ENCODE peak calls at places on chromosomes 7 and 10, in seven cellular contexts. M is NT2/D1, U is HCT116, A is K562, I is H1, W is SK-N-SH, Y is HepG2. X is an unnamed sample.

GRCh38 chr10:121900443-121901174 is 27.2 kb downstream of the ATE1 start:
- DNase-seq in M (peak), U (peak), A (peak), I (no peak), W (peak), Y (peak), X (no peak)

GRCh38 chr7:115844857-115845256 is 185.7 kb downstream of the TFEC start:
- DNase-seq in M (no peak), U (no peak), A (no peak), I (no peak), W (no peak), Y (no peak), X (no peak)

GRCh38 chr7:121132940-121133339 is 144.4 kb downstream of the CPED1 start:
- DNase-seq in M (no peak), U (no peak), A (no peak), I (no peak), W (peak), Y (no peak), X (no peak)

GRCh38 chr10:123375097-123375496 is 220.9 kb downstream of the BUB3 start:
- DNase-seq in M (no peak), U (no peak), A (no peak), I (no peak), W (no peak), Y (no peak), X (no peak)

GRCh38 chr10:5199398-5199797 is 2.8 kb downstream of the AKR1C4 start:
- DNase-seq in M (no peak), U (no peak), A (peak), I (no peak), W (no peak), Y (no peak), X (no peak)

GRCh38 chr10:63976538-63976937 is 455.3 kb downstream of the REEP3 start:
- DNase-seq in M (peak), U (peak), A (peak), I (peak), W (peak), Y (peak), X (no peak)

GRCh38 chr7:80392229-80393169 is 119.4 kb downstream of the GNAT3 start:
- DNase-seq in M (no peak), U (peak), A (no peak), I (no peak), W (peak), Y (peak), X (no peak)

GRCh38 chr7:45080265-45080957 is 8.4 kb downstream of the NACAD start:
- DNase-seq in M (no peak), U (no peak), A (no peak), I (no peak), W (peak), Y (no peak), X (no peak)

GRCh38 chr7:151251328-151251925 is 2.9 kb upstream of the SMARCD3 start:
- DNase-seq in M (no peak), U (no peak), A (peak), I (peak), W (peak), Y (no peak), X (no peak)

GRCh38 chr7:92576296-92576695 is 13.9 kb downstream of the FAM133B start:
- DNase-seq in M (no peak), U (no peak), A (no peak), I (no peak), W (no peak), Y (no peak), X (no peak)

GRCh38 chr10:58094985-58095718 is 172.5 kb downstream of the IPMK start:
- DNase-seq in M (no peak), U (no peak), A (no peak), I (no peak), W (no peak), Y (no peak), X (peak)

GRCh38 chr7:101363734-101364374 is 1.2 kb downstream of the COL26A1 start:
- DNase-seq in M (peak), U (peak), A (peak), I (peak), W (peak), Y (peak), X (no peak)

GRCh38 chr7:7251742-7252141 is 69.4 kb downstream of the C1GALT1 start:
- DNase-seq in M (no peak), U (no peak), A (no peak), I (no peak), W (no peak), Y (no peak), X (peak)

GRCh38 chr10:90447836-90448235 is 410.0 kb downstream of the HTR7 start:
- DNase-seq in M (no peak), U (no peak), A (no peak), I (no peak), W (no peak), Y (no peak), X (no peak)

GRCh38 chr7:97757824-97758223 is 25.9 kb downstream of the TAC1 start:
- DNase-seq in M (no peak), U (no peak), A (no peak), I (no peak), W (no peak), Y (no peak), X (no peak)

GRCh38 chr7:44990520-44991023 is 9.4 kb upstream of the CCM2 start:
- DNase-seq in M (no peak), U (no peak), A (no peak), I (no peak), W (no peak), Y (no peak), X (no peak)

GRCh38 chr10:2117641-2118040 is 380.3 kb upstream of the ADARB2 start:
- DNase-seq in M (no peak), U (no peak), A (no peak), I (no peak), W (no peak), Y (no peak), X (no peak)

GRCh38 chr7:21128418-21128817 is 299.5 kb upstream of the SP4 start:
- DNase-seq in M (no peak), U (no peak), A (no peak), I (no peak), W (no peak), Y (no peak), X (no peak)

GRCh38 chr10:83881647-83882046 is 257.7 kb upstream of the GHITM start:
- DNase-seq in M (no peak), U (no peak), A (no peak), I (no peak), W (no peak), Y (no peak), X (no peak)

GRCh38 chr10:34223658-34224057 is 591.4 kb downstream of the PARD3 start:
- DNase-seq in M (no peak), U (no peak), A (no peak), I (no peak), W (no peak), Y (no peak), X (no peak)

GRCh38 chr10:29932991-29933390 is 126.4 kb downstream of the JCAD start:
- DNase-seq in M (no peak), U (no peak), A (no peak), I (no peak), W (no peak), Y (no peak), X (no peak)

GRCh38 chr7:155188357-155188756 is 109.3 kb upstream of the INSIG1 start:
- DNase-seq in M (no peak), U (no peak), A (no peak), I (no peak), W (no peak), Y (no peak), X (no peak)

GRCh38 chr7:98548981-98549380 is 68.1 kb upstream of the NPTX2 start:
- DNase-seq in M (no peak), U (no peak), A (no peak), I (no peak), W (no peak), Y (no peak), X (no peak)

GRCh38 chr7:45173596-45174327 is 16.2 kb downstream of the RAMP3 start:
- DNase-seq in M (no peak), U (no peak), A (no peak), I (no peak), W (no peak), Y (no peak), X (no peak)

GRCh38 chr10:7432884-7433726 is 22.3 kb upstream of the SFMBT2 start:
- DNase-seq in M (no peak), U (no peak), A (no peak), I (no peak), W (no peak), Y (no peak), X (no peak)

GRCh38 chr10:110016037-110016436 is 8.3 kb downstream of the ADD3 start:
- DNase-seq in M (no peak), U (no peak), A (no peak), I (no peak), W (peak), Y (peak), X (no peak)

GRCh38 chr7:101546308-101546936 is 82.7 kb downstream of the MYL10 start:
- DNase-seq in M (no peak), U (no peak), A (no peak), I (no peak), W (peak), Y (no peak), X (no peak)

GRCh38 chr7:127938588-127938987 is 92.6 kb downstream of the LRRC4 start:
- DNase-seq in M (no peak), U (no peak), A (no peak), I (no peak), W (no peak), Y (no peak), X (no peak)

GRCh38 chr10:4941540-4942330 is 21.5 kb upstream of the AKR1C1 start:
- DNase-seq in M (no peak), U (no peak), A (peak), I (no peak), W (no peak), Y (peak), X (no peak)

GRCh38 chr7:15801041-15801440 is 114.6 kb upstream of the MEOX2 start:
- DNase-seq in M (no peak), U (no peak), A (no peak), I (no peak), W (no peak), Y (no peak), X (no peak)

GRCh38 chr7:18900801-18901200 is 216.6 kb downstream of the TWIST1 start:
- DNase-seq in M (no peak), U (no peak), A (no peak), I (no peak), W (no peak), Y (no peak), X (no peak)

GRCh38 chr10:79105164-79105739 is 36.5 kb downstream of the ZMIZ1 start:
- DNase-seq in M (no peak), U (no peak), A (no peak), I (no peak), W (no peak), Y (peak), X (no peak)

GRCh38 chr7:15515201-15515777 is 46.5 kb downstream of the AGMO start:
- DNase-seq in M (no peak), U (no peak), A (no peak), I (no peak), W (no peak), Y (no peak), X (no peak)

GRCh38 chr7:25907214-25907613 is 244.8 kb upstream of the NFE2L3 start:
- DNase-seq in M (peak), U (no peak), A (no peak), I (peak), W (no peak), Y (no peak), X (no peak)

GRCh38 chr10:7218974-7219373 is 191.9 kb downstream of the SFMBT2 start:
- DNase-seq in M (no peak), U (no peak), A (no peak), I (no peak), W (no peak), Y (no peak), X (no peak)

GRCh38 chr10:84264611-84265141 is 19.8 kb downstream of the RGR start:
- DNase-seq in M (peak), U (peak), A (peak), I (peak), W (peak), Y (peak), X (no peak)

GRCh38 chr7:115232041-115232440 is 310.1 kb downstream of the MDFIC start:
- DNase-seq in M (no peak), U (no peak), A (no peak), I (no peak), W (no peak), Y (no peak), X (no peak)

GRCh38 chr10:100370561-100370975 is 23.5 kb downstream of the SCD start:
- DNase-seq in M (no peak), U (peak), A (peak), I (no peak), W (no peak), Y (peak), X (no peak)

GRCh38 chr10:100373298-100374136 is 26.5 kb downstream of the SCD start:
- DNase-seq in M (peak), U (peak), A (peak), I (peak), W (peak), Y (peak), X (peak)

GRCh38 chr10:100368721-100369120 is 21.7 kb downstream of the SCD start:
- DNase-seq in M (no peak), U (no peak), A (no peak), I (no peak), W (no peak), Y (no peak), X (no peak)

GRCh38 chr10:100372415-100373297 is 25.6 kb downstream of the SCD start:
- DNase-seq in M (no peak), U (no peak), A (no peak), I (no peak), W (no peak), Y (no peak), X (no peak)

GRCh38 chr10:100370976-100371706 is 24.1 kb downstream of the SCD start:
- DNase-seq in M (peak), U (peak), A (peak), I (peak), W (no peak), Y (peak), X (peak)
- TF ChIP-seq YY1 in M (no peak), U (peak), A (peak), I (no peak), W (no peak), Y (peak), X (no peak)

GRCh38 chr10:61904711-61905445 is 3.4 kb downstream of the ARID5B start:
- DNase-seq in M (no peak), U (no peak), A (peak), I (no peak), W (peak), Y (peak), X (peak)
- TF ChIP-seq YY1 in M (no peak), U (no peak), A (no peak), I (no peak), W (no peak), Y (no peak), X (no peak)

GRCh38 chr10:70704211-70704610 is 31.9 kb downstream of the ADAMTS14 start:
- DNase-seq in M (no peak), U (no peak), A (no peak), I (no peak), W (no peak), Y (no peak), X (no peak)

GRCh38 chr10:70699063-70699658 is 26.9 kb downstream of the ADAMTS14 start:
- DNase-seq in M (no peak), U (no peak), A (no peak), I (no peak), W (no peak), Y (no peak), X (no peak)

GRCh38 chr10:70695241-70696030 is 23.1 kb downstream of the ADAMTS14 start:
- DNase-seq in M (no peak), U (no peak), A (no peak), I (no peak), W (no peak), Y (no peak), X (no peak)

GRCh38 chr10:70702193-70702763 is 30.0 kb downstream of the ADAMTS14 start:
- DNase-seq in M (no peak), U (no peak), A (no peak), I (no peak), W (no peak), Y (no peak), X (no peak)

DNA sequence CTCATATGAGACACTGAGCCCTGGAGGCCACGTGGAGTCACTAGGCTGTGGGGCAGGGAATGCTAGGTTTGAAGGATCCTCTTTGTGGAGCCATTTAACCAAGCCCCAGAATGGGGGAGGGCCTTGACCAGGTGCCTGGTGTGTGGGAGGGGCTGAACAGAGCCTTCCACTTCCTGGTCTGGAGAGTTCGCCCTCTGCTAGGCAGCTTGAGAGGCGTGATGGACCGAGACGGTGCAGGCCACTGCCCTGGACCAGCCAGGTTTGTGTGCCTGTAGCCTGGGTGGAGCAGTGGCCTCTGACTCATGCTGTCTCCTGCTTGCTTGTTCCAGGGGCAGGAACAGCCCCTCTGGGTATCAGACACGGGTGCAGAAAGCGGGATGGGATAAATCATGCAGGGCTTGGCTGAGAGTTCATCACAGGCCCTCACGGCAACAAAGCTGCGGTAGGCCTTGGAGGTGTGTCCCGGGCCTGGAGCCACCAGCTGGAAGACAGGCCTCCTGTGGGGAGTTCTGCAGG is 27.4 kb downstream of the ADAMTS14 start:
- DNase-seq in M (no peak), U (no peak), A (peak), I (no peak), W (peak), Y (peak), X (no peak)
- TF ChIP-seq YY1 in M (no peak), U (no peak), A (peak), I (no peak), W (no peak), Y (no peak), X (no peak)

GRCh38 chr10:131556897-131557500 is 245.5 kb upstream of the TCERG1L start:
- DNase-seq in M (no peak), U (no peak), A (no peak), I (no peak), W (no peak), Y (no peak), X (no peak)

GRCh38 chr10:131560166-131560565 is 248.6 kb upstream of the TCERG1L start:
- DNase-seq in M (no peak), U (no peak), A (no peak), I (no peak), W (no peak), Y (no peak), X (no peak)

GRCh38 chr10:131560726-131561390 is 249.3 kb upstream of the TCERG1L start:
- DNase-seq in M (no peak), U (no peak), A (no peak), I (peak), W (no peak), Y (no peak), X (no peak)

GRCh38 chr10:131559450-131559911 is 248.0 kb upstream of the TCERG1L start:
- DNase-seq in M (no peak), U (no peak), A (no peak), I (no peak), W (no peak), Y (no peak), X (no peak)

DNA sequence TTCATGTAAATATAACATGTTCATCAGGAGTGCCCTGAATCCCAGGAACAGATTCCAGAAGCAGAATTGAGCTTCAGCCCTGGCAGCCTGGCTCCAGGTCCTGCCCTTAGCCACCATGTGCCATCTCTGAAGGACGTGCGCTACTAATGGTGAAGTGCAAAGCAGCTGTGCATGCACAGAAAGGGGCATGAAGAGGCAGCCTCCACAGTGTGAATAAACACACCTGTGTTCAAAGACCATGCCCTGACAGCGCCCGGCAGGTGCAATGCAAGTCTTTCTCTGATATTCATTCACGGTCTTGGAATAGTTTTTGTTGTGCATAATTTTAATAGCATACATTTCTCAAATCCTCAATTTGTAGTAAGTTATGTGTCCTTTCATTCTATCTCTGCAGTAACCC is 250.4 kb upstream of the TCERG1L start:
- DNase-seq in M (no peak), U (no peak), A (no peak), I (peak), W (no peak), Y (no peak), X (no peak)
- TF ChIP-seq YY1 in M (no peak), U (no peak), A (no peak), I (no peak), W (no peak), Y (no peak), X (no peak)

DNA sequence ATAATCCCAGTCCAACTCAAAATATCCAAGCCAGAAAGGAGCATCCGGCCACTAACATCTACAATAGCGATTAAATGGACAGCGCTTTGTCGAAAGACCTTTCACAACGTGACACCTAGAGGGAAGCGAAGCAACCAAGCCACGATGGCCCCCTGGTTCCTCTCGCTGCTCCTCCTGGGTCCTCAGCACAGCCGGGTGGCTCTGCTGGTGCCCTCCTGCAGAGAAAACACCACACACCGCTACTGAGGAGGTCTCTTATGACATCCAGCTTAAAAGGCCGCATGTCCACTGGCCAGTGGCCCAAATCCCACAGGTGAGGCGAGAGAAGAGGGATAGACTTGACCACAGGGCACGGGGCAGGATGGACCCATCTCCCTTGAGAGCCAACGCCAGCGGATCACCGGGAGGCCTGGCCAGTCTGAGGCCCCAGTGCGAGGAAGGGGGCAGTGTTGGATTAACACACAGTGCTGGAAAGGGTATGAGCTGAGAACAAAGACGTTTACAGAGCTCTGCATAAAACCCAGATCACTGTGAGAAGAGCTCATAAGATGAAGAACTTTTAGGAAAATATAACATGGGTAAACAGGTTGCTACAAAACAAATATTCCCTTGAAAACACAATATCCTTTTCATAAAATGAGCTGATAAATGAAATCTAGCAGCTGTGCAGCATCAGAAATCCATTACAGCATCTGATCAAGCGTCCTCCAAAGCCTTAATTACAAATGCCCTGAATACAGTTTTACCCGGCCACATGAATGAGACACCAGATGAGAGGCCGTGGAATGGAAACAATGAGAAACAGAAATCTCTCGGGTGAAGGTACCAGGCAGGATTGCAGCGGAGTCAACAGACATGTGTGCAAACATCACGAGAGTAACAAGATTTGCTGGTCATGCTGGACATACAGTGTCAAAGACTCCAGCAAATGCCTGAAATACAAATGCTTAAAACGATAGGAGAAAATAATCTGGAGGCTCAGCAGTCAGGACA is 236.7 kb downstream of the DIP2C start:
- DNase-seq in M (no peak), U (no peak), A (no peak), I (no peak), W (peak), Y (no peak), X (no peak)
- TF ChIP-seq YY1 in M (no peak), U (no peak), A (no peak), I (no peak), W (no peak), Y (no peak), X (no peak)